ENCODE peak calls at places on chromosomes 7 and 10, in six cellular contexts. P is LoVo, U is AG04450, G is kidney tubule cell, N is mesendoderm, B is iris pigment epithelial cell. H is an unnamed sample.

GRCh38 chr10:73079779-73080178 is 16.9 kb downstream of the P4HA1 start:
- DNase-seq in P (no peak), U (no peak), G (peak; percentile 35), N (no peak), B (no peak), H (no peak)

GRCh38 chr7:23012797-23013714 is 874 bp downstream of the HYCC1 start:
- DNase-seq in P (no peak), U (no peak), G (peak; percentile 37), N (peak; percentile 66), B (no peak), H (no peak)

GRCh38 chr10:28184810-28185209 is 118.1 kb downstream of the MPP7 start:
- DNase-seq in P (no peak), U (no peak), G (no peak), N (no peak), B (no peak), H (no peak)

GRCh38 chr10:13100349-13101294 is 659 bp downstream of the OPTN start:
- DNase-seq in P (no peak), U (no peak), G (peak; percentile 52), N (peak; percentile 38), B (peak; percentile 49), H (peak; percentile 20)

GRCh38 chr7:155255660-155256059 is 42.0 kb upstream of the INSIG1 start:
- DNase-seq in P (no peak), U (no peak), G (no peak), N (no peak), B (no peak), H (no peak)

GRCh38 chr10:29386347-29386999 is 97.6 kb downstream of the LYZL1 start:
- DNase-seq in P (peak; percentile 40), U (no peak), G (peak; percentile 71), N (peak; percentile 60), B (peak; percentile 31), H (peak; percentile 40)

GRCh38 chr7:149610441-149611011 is 112.9 kb upstream of the ZNF746 start:
- DNase-seq in P (no peak), U (no peak), G (no peak), N (no peak), B (no peak), H (no peak)

GRCh38 chr10:108112218-108112617 is 947.7 kb upstream of the SORCS1 start:
- DNase-seq in P (no peak), U (no peak), G (peak; percentile 2), N (peak; percentile 56), B (no peak), H (no peak)

GRCh38 chr10:132713421-132714095 is 72.4 kb downstream of the NKX6-2 start:
- DNase-seq in P (no peak), U (no peak), G (no peak), N (no peak), B (no peak), H (no peak)

GRCh38 chr7:92614586-92615237 is 24.5 kb upstream of the FAM133B start:
- DNase-seq in P (no peak), U (no peak), G (no peak), N (no peak), B (peak; percentile 47), H (no peak)

GRCh38 chr7:76051840-76052239 is 3.9 kb downstream of the MDH2 start:
- DNase-seq in P (no peak), U (no peak), G (peak; percentile 21), N (no peak), B (peak; percentile 14), H (no peak)

GRCh38 chr10:22442063-22442462 is 96.8 kb downstream of the SPAG6 start:
- DNase-seq in P (no peak), U (no peak), G (no peak), N (no peak), B (no peak), H (no peak)

GRCh38 chr10:43680035-43680434 is 31.4 kb upstream of the ZNF32 start:
- DNase-seq in P (no peak), U (no peak), G (peak; percentile 36), N (peak; percentile 55), B (peak; percentile 49), H (no peak)

H was measured in HuH-7.5.